ENCODE peak calls at places on chromosomes 16 and 17, in nine cellular contexts. X is CD8-positive, alpha-beta memory T cell; I is prostate gland; E is SJSA1; C is A549; S is endodermal cell; B is stomach; H is neural progenitor cell; Z is mucosa of descending colon. V is an unnamed sample. For H3K4me1, the result is how much of the 10 kb centered on the place peaks cover.

GRCh38 chr17:10271004-10271620 is 72.7 kb upstream of the GAS7 start:
- DNase-seq in X (no peak), H (no peak), I (no peak), C (no peak), B (no peak), E (no peak), S (no peak), Z (no peak), V (no peak)

GRCh38 chr16:88665148-88665547 is 2.3 kb upstream of the MVD start:
- DNase-seq in Z (no peak), S (no peak), C (no peak), B (peak), I (no peak), X (no peak), E (no peak), H (no peak), V (no peak)

GRCh38 chr17:64507418-64507766 is 615 bp downstream of the CEP95 start:
- DNase-seq in C (peak), B (no peak), X (peak), I (peak), S (no peak), E (no peak), H (peak), Z (peak), V (peak)

GRCh38 chr17:66383353-66383752 is 80.9 kb downstream of the PRKCA start:
- DNase-seq in E (no peak), X (no peak), Z (no peak), C (no peak), H (no peak), S (no peak), B (no peak), I (no peak), V (no peak)

GRCh38 chr16:57092786-57093301 is 461 bp downstream of the CPNE2 start:
- DNase-seq in I (peak), B (peak), Z (peak), E (no peak), H (peak), C (peak), S (peak), X (peak), V (no peak)

GRCh38 chr16:65722429-65722828 is 600.6 kb upstream of the CDH11 start:
- DNase-seq in Z (no peak), H (no peak), E (no peak), S (no peak), B (no peak), C (no peak), X (no peak), I (no peak), V (no peak)

GRCh38 chr16:15602285-15603044 is 40.5 kb downstream of the MARF1 start:
- DNase-seq in S (no peak), H (no peak), Z (no peak), X (no peak), I (no peak), C (no peak), E (no peak), B (no peak), V (no peak)

GRCh38 chr16:28279006-28279405 is 13.3 kb upstream of the SBK1 start:
- DNase-seq in C (no peak), H (no peak), I (no peak), S (no peak), X (no peak), E (no peak), Z (no peak), B (no peak), V (no peak)

GRCh38 chr17:22267019-22267418 is 574.7 kb downstream of the KCNJ18 start:
- DNase-seq in E (no peak), C (no peak), Z (no peak), I (no peak), S (no peak), X (no peak), B (no peak), H (no peak), V (no peak)

GRCh38 chr17:29569245-29569950 is 897 bp downstream of the TP53I13 start:
- DNase-seq in C (no peak), X (no peak), E (peak), I (no peak), B (no peak), H (peak), S (no peak), Z (no peak), V (no peak)

GRCh38 chr17:37406635-37407455 is at the start of the genes ACACA and TADA2A:
- DNase-seq in X (peak), S (peak), I (peak), Z (peak), B (peak), E (peak), C (peak), H (peak), V (peak)

GRCh38 chr16:7268182-7268581 is 64.5 kb upstream of the RBFOX1 start:
- DNase-seq in I (no peak), E (no peak), X (no peak), C (peak), Z (peak), S (peak), B (no peak), H (peak), V (no peak)

GRCh38 chr16:9778879-9779278 is 403.3 kb downstream of the GRIN2A start:
- DNase-seq in Z (no peak), X (no peak), C (no peak), B (no peak), E (no peak), I (no peak), S (peak), H (peak), V (no peak)

GRCh38 chr16:56869513-56870270 is 4.7 kb downstream of the SLC12A3 start:
- DNase-seq in B (no peak), Z (peak), I (no peak), H (peak), E (peak), X (no peak), C (peak), S (peak), V (no peak)

GRCh38 chr17:3750926-3751325 is 27.2 kb downstream of the HASPIN start:
- DNase-seq in S (no peak), B (no peak), X (no peak), I (no peak), C (no peak), Z (peak), H (no peak), E (no peak), V (no peak)

GRCh38 chr16:57532251-57532625 is 4.1 kb downstream of the CCDC102A start:
- DNase-seq in Z (no peak), B (peak), E (no peak), C (no peak), S (no peak), X (no peak), H (no peak), I (no peak), V (peak)

GRCh38 chr16:49617016-49617569 is 238.8 kb downstream of the ZNF423 start:
- DNase-seq in I (no peak), B (no peak), H (no peak), Z (no peak), E (peak), C (no peak), X (no peak), S (peak), V (no peak)

DNA sequence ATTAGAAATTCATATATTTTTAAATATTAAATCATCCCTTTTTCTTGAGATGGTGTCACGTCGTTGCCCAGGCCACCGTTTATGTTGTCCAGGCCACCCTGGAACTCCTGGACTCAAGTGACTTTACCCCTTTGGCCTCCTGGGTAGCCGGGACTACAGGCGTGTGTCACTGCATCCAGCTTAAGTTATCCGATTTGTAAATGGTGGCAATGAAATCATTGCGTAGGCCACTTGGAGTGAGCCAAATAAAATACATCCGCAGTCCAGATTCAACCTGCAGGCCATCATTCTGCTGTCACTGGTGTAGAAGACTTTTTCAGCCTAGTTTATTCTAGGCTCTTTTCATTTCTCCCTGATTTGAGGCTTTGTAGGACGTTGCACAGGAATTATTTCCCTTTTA is 449.9 kb downstream of the MAF start:
- DNase-seq in S (no peak), I (no peak), H (no peak), C (no peak), B (no peak), Z (no peak), E (no peak), X (no peak), V (no peak)
- H3K4me1 ChIP-seq in S (under half), I (under half), H (under half), C (under half), B (under half), Z (under half), E (under half), X (under half), V (under half)

GRCh38 chr16:1457489-1458245 is 13.3 kb upstream of the CCDC154 start:
- DNase-seq in I (no peak), E (no peak), Z (no peak), C (no peak), B (no peak), S (no peak), H (no peak), X (no peak), V (no peak)
- H3K4me1 ChIP-seq in I (under half), E (under half), Z (under half), C (under half), B (under half), S (under half), H (under half), X (under half), V (under half)

DNA sequence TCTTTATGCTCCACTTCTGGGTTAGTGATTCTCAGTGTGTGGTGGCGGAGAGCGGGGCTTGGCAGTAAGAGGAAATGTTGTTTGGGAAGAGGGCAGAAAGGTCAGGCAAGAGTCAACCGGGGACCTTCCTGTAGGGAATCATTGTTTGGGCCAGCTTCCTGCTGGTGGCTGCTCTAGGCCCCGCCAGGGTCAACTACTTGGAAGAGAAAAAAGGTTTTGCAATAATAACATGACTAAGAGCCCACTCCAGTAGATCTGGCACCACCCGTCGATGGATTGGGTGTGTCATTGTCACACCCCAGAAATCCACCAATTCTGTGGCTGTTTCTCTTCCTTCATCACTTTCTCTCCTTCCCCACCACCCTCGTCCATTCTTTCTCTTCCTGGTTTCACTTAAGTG is 4.2 kb upstream of the KRT24 start:
- DNase-seq in S (no peak), B (no peak), Z (peak), E (no peak), H (no peak), C (no peak), I (no peak), X (no peak), V (peak)
- H3K4me1 ChIP-seq in S (under half), B (under half), Z (under half), E (under half), H (under half), C (under half), I (under half), X (under half), V (under half)

GRCh38 chr16:4987250-4987579 is 29.1 kb downstream of the SEC14L5 start:
- DNase-seq in C (no peak), Z (no peak), B (no peak), I (no peak), E (no peak), S (no peak), H (no peak), X (no peak), V (no peak)
- H3K4me1 ChIP-seq in C (under half), Z (under half), B (under half), I (under half), E (under half), S (under half), H (under half), X (under half), V (under half)

GRCh38 chr16:84528317-84528716 is 23.9 kb upstream of the MEAK7 start:
- DNase-seq in I (no peak), C (no peak), H (no peak), X (no peak), B (no peak), E (no peak), Z (no peak), S (no peak), V (no peak)
- H3K4me1 ChIP-seq in I (under half), C (under half), H (under half), X (under half), B (under half), E (under half), Z (under half), S (under half), V (under half)

DNA sequence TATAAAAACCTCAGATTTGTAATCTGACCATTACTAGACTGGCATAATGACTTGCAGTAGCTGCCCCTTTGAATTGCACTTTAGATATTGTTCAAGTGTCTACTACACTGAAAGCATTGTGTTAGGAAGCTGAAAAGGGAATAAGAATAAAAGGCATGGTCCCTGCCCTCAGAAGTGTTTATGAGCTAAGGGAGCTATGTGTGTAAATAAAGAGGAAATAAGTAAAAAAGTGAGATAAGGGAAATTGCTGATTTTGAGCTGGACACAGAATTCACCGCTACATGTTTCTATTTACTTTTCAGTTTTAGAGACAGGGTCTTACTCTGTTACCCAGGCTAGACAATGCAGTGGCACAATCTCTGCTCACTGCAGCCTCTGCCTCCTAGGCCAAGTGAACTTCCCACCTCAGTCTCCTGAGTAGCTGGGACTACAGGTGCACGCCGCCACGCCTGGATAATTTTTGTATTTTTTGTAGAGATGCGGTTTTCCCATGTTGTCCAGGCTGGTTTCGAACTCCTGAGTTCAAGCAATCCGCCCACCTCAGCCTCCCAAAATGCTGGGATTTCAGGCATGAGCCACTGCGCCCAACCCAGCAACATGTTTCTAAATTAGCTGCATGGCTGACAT is 57.0 kb downstream of the GRB2 start:
- DNase-seq in H (no peak), E (no peak), X (no peak), C (no peak), Z (no peak), S (no peak), I (no peak), B (no peak), V (no peak)
- H3K4me1 ChIP-seq in H (half or more), E (under half), X (half or more), C (under half), Z (under half), S (under half), I (under half), B (under half), V (under half)

DNA sequence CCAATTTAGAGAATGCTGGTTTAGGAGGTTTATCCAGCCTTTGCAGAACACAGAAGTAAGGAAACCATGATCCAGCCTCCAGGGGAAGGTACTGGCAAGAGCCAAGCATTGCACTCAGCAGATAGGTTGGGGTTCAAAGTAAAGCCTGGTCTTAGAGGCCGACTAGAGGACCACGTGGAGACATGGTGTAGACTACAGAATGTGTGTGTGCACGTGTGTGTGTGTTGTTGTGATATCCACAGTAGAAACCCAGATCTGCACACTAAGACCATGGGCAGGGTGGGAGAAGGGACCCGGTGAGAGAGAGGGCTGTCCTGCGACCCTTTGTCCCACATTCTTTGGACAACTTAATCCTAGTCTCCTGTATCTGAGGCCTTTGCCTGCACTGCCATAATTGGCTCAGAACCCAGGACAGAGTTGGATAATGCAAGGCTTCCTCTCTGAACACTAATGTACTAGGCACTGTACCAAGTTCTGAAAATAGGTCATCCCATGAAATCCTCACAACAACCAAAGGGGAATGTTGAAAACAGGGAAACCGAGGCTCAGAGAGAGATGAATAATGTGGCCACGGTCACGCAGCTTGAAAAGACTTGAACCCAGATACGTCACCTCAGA is 325.1 kb upstream of the HSBP1 start:
- DNase-seq in Z (no peak), H (no peak), B (no peak), E (no peak), C (no peak), S (no peak), I (no peak), X (no peak), V (no peak)
- H3K4me1 ChIP-seq in Z (under half), H (under half), B (under half), E (under half), C (under half), S (under half), I (under half), X (under half), V (under half)

GRCh38 chr17:74460996-74461395 is 5.4 kb upstream of the CD300A start:
- DNase-seq in X (no peak), Z (no peak), E (no peak), S (no peak), C (no peak), H (no peak), B (no peak), I (no peak), V (no peak)
- H3K4me1 ChIP-seq in X (half or more), Z (under half), E (under half), S (under half), C (under half), H (under half), B (under half), I (under half), V (under half)

V was measured in uterus.